ENCODE peak calls at places on chromosome 3, in eight cellular contexts. F, K, N, X, J, D, R and S are unnamed samples.

GRCh38 chr3:104323226-104323625 is 1043.5 kb upstream of the ALCAM start:
- DNase-seq in F (no peak), K (no peak), N (no peak), X (no peak), J (no peak), D (no peak), R (no peak), S (no peak)

GRCh38 chr3:170522171-170522570 is 63.7 kb downstream of the SLC7A14 start:
- DNase-seq in F (no peak), K (no peak), N (no peak), X (no peak), J (no peak), D (no peak), R (no peak), S (no peak)

GRCh38 chr3:114879059-114880031 is 267.7 kb downstream of the ZBTB20 start:
- DNase-seq in F (no peak), K (peak), N (peak), X (no peak), J (no peak), D (no peak), R (peak), S (no peak)

GRCh38 chr3:14439501-14440167 is 37.2 kb downstream of the SLC6A6 start:
- DNase-seq in F (peak), K (peak), N (peak), X (no peak), J (peak), D (peak), R (no peak), S (no peak)

GRCh38 chr3:180102134-180102533 is 65.4 kb upstream of the PEX5L start:
- DNase-seq in F (no peak), K (no peak), N (no peak), X (no peak), J (peak), D (no peak), R (no peak), S (no peak)

GRCh38 chr3:59820352-59820934 is 770.6 kb upstream of the CFAP20DC start:
- DNase-seq in F (no peak), K (no peak), N (peak), X (no peak), J (no peak), D (no peak), R (peak), S (no peak)

GRCh38 chr3:17315905-17316304 is 426.5 kb downstream of the TBC1D5 start:
- DNase-seq in F (no peak), K (no peak), N (no peak), X (no peak), J (no peak), D (no peak), R (no peak), S (no peak)

GRCh38 chr3:160184655-160185054 is 40.6 kb upstream of the C3orf80 start:
- DNase-seq in F (no peak), K (no peak), N (peak), X (no peak), J (no peak), D (no peak), R (peak), S (peak)

GRCh38 chr3:130843441-130843840 is 50.4 kb upstream of the ATP2C1 start:
- DNase-seq in F (no peak), K (no peak), N (no peak), X (no peak), J (no peak), D (no peak), R (no peak), S (no peak)

GRCh38 chr3:4834403-4834866 is 144.8 kb upstream of the BHLHE40 start:
- DNase-seq in F (peak), K (no peak), N (no peak), X (no peak), J (peak), D (no peak), R (no peak), S (no peak)

GRCh38 chr3:157931517-157931916 is 174.7 kb downstream of the SHOX2 start:
- DNase-seq in F (no peak), K (no peak), N (no peak), X (no peak), J (no peak), D (no peak), R (no peak), S (no peak)

GRCh38 chr3:49883992-49884391 is 14.3 kb upstream of the CAMKV start:
- DNase-seq in F (no peak), K (no peak), N (no peak), X (no peak), J (no peak), D (no peak), R (no peak), S (no peak)

GRCh38 chr3:44468572-44469520 is 8.6 kb downstream of the ZNF445 start:
- DNase-seq in F (no peak), K (peak), N (peak), X (no peak), J (no peak), D (no peak), R (peak), S (no peak)

GRCh38 chr3:51686512-51687215 is 15.6 kb downstream of the TEX264 start:
- DNase-seq in F (peak), K (no peak), N (peak), X (no peak), J (peak), D (no peak), R (peak), S (no peak)

GRCh38 chr3:197471221-197472010 is 84.4 kb downstream of the BDH1 start:
- DNase-seq in F (no peak), K (no peak), N (no peak), X (no peak), J (no peak), D (peak), R (no peak), S (no peak)

GRCh38 chr3:9976736-9977709 is 9.6 kb downstream of the EMC3 start:
- DNase-seq in F (peak), K (peak), N (peak), X (peak), J (peak), D (peak), R (peak), S (peak)

GRCh38 chr3:54215521-54215920 is 93.2 kb downstream of the CACNA2D3 start:
- DNase-seq in F (no peak), K (no peak), N (no peak), X (no peak), J (no peak), D (no peak), R (no peak), S (no peak)

GRCh38 chr3:134798681-134799311 is 3.7 kb downstream of the EPHB1 start:
- DNase-seq in F (no peak), K (no peak), N (no peak), X (no peak), J (no peak), D (no peak), R (no peak), S (no peak)

GRCh38 chr3:45011756-45012441 is 14.2 kb upstream of the CLEC3B start:
- DNase-seq in F (no peak), K (peak), N (peak), X (peak), J (peak), D (peak), R (peak), S (peak)

GRCh38 chr3:168511428-168512014 is 415.8 kb upstream of the GOLIM4 start:
- DNase-seq in F (no peak), K (peak), N (peak), X (no peak), J (no peak), D (no peak), R (peak), S (no peak)

GRCh38 chr3:107942244-107942643 is 148.6 kb downstream of the CD47 start:
- DNase-seq in F (no peak), K (no peak), N (peak), X (no peak), J (no peak), D (no peak), R (no peak), S (no peak)

GRCh38 chr3:85567074-85567676 is 608.4 kb downstream of the CADM2 start:
- DNase-seq in F (no peak), K (peak), N (peak), X (no peak), J (no peak), D (no peak), R (peak), S (no peak)

GRCh38 chr3:75224419-75224818 is 439.7 kb upstream of the FRG2C start:
- DNase-seq in F (no peak), K (peak), N (no peak), X (no peak), J (no peak), D (no peak), R (no peak), S (no peak)

GRCh38 chr3:87335931-87336330 is 59.5 kb upstream of the POU1F1 start:
- DNase-seq in F (no peak), K (peak), N (no peak), X (no peak), J (no peak), D (no peak), R (no peak), S (no peak)

GRCh38 chr3:174862101-174862500 is 3.0 kb downstream of the NAALADL2 start:
- DNase-seq in F (peak), K (peak), N (peak), X (peak), J (no peak), D (no peak), R (no peak), S (no peak)

GRCh38 chr3:196506687-196507086 is 3.1 kb upstream of the RNF168 start:
- DNase-seq in F (no peak), K (no peak), N (no peak), X (no peak), J (no peak), D (no peak), R (no peak), S (no peak)

GRCh38 chr3:132563409-132564074 is 33.5 kb upstream of the ACKR4 start:
- DNase-seq in F (no peak), K (no peak), N (no peak), X (no peak), J (no peak), D (no peak), R (peak), S (no peak)

GRCh38 chr3:100665230-100665629 is 44.1 kb upstream of the TFG start:
- DNase-seq in F (no peak), K (no peak), N (no peak), X (no peak), J (no peak), D (no peak), R (no peak), S (no peak)

GRCh38 chr3:185959609-185960517 is 22.0 kb upstream of the TRA2B start:
- DNase-seq in F (no peak), K (peak), N (peak), X (no peak), J (no peak), D (no peak), R (peak), S (peak)

GRCh38 chr3:108145578-108145977 is 54.7 kb upstream of the CD47 start:
- DNase-seq in F (no peak), K (no peak), N (no peak), X (no peak), J (no peak), D (no peak), R (no peak), S (no peak)

GRCh38 chr3:129689036-129689435 is 82.6 kb upstream of the PLXND1 start:
- DNase-seq in F (no peak), K (no peak), N (no peak), X (no peak), J (no peak), D (no peak), R (no peak), S (no peak)
- H3K4me3 ChIP-seq in F (no peak), K (no peak), N (no peak), X (no peak), J (no peak), D (no peak), R (no peak), S (no peak)

GRCh38 chr3:192449036-192449435 is 278.3 kb downstream of the FGF12 start:
- DNase-seq in F (no peak), K (peak), N (peak), X (no peak), J (no peak), D (no peak), R (no peak), S (no peak)
- TF ChIP-seq CTCF in F (no peak), K (peak), N (peak), X (peak), J (no peak), D (no peak), R (peak), S (no peak)

GRCh38 chr3:150764607-150765366 is 1.8 kb upstream of the SIAH2 start:
- DNase-seq in F (no peak), K (no peak), N (no peak), X (no peak), J (no peak), D (no peak), R (no peak), S (no peak)
- H3K4me3 ChIP-seq in F (no peak), K (no peak), N (no peak), X (peak), J (no peak), D (no peak), R (no peak), S (no peak)

GRCh38 chr3:187832202-187832601 is 86.9 kb upstream of the BCL6 start:
- DNase-seq in F (no peak), K (no peak), N (no peak), X (no peak), J (no peak), D (no peak), R (no peak), S (no peak)
- TF ChIP-seq CTCF in F (no peak), K (peak), N (no peak), X (peak), J (no peak), D (no peak), R (no peak), S (no peak)